ENCODE peak calls at places on chromosomes 3 and 15, in six cellular contexts. P is endothelial cell; D is left ventricle myocardium inferior; O is fibroblast of gingiva; W is activated T-cell treated with anti-CD3 and anti-CD28 coated beads, Interleukin-2, amount 50 U/mL, for 48 hours; E is brain microvascular endothelial cell. A is an unnamed sample.

GRCh38 chr3:32176989-32177701 is 61.3 kb upstream of the CMTM8 start:
- DNase-seq in P (peak), D (no peak), O (peak), W (peak), E (peak), A (no peak)

GRCh38 chr15:40340038-40340739 is 550 bp downstream of the CCDC9B start:
- DNase-seq in P (no peak), D (peak), O (peak), W (no peak), E (no peak), A (peak)

GRCh38 chr15:74445816-74446763 is 12.3 kb upstream of the SEMA7A start:
- DNase-seq in P (no peak), D (no peak), O (no peak), W (no peak), E (no peak), A (no peak)

GRCh38 chr15:47505712-47506542 is 211.4 kb upstream of the SEMA6D start:
- DNase-seq in P (no peak), D (no peak), O (peak), W (no peak), E (peak), A (no peak)

GRCh38 chr3:140170612-140171011 is 235.6 kb downstream of the CLSTN2 start:
- DNase-seq in P (no peak), D (no peak), O (no peak), W (no peak), E (no peak), A (no peak)

GRCh38 chr3:32076566-32076965 is 29.9 kb upstream of the GPD1L start:
- DNase-seq in P (no peak), D (no peak), O (peak), W (no peak), E (peak), A (no peak)

GRCh38 chr3:5006755-5007202 is 27.5 kb downstream of the BHLHE40 start:
- DNase-seq in P (no peak), D (no peak), O (no peak), W (peak), E (no peak), A (peak)

GRCh38 chr3:141921316-141921715 is 44.9 kb downstream of the ATP1B3 start:
- DNase-seq in P (no peak), D (no peak), O (no peak), W (no peak), E (no peak), A (no peak)

A was measured in aorta.